ENCODE peak calls at places on chromosomes 12 and 14, in four cellular contexts. J is A549, X is HepG2, E is K562. Q is an unnamed sample.

GRCh38 chr14:52835122-52835903 is 43.9 kb upstream of the GNPNAT1 start:
- DNase-seq in J (peak), X (no peak), E (peak), Q (no peak)

GRCh38 chr12:28550757-28551381 is 360.6 kb downstream of the CCDC91 start:
- DNase-seq in J (peak), X (peak), E (no peak), Q (no peak)

GRCh38 chr14:61661471-61661988 is 33.8 kb upstream of the HIF1A start:
- DNase-seq in J (no peak), X (no peak), E (no peak), Q (no peak)

GRCh38 chr12:56933826-56934625 is at the start of gene SDR9C7:
- DNase-seq in J (no peak), X (no peak), E (no peak), Q (peak)

GRCh38 chr14:78535041-78535440 is 364.9 kb downstream of the NRXN3 start:
- DNase-seq in J (no peak), X (no peak), E (no peak), Q (no peak)

GRCh38 chr12:89750821-89751227 is 42.2 kb upstream of the ATP2B1 start:
- DNase-seq in J (no peak), X (no peak), E (no peak), Q (no peak)

GRCh38 chr12:112961074-112961473 is 17.2 kb upstream of the OAS2 start:
- DNase-seq in J (no peak), X (no peak), E (no peak), Q (no peak)

GRCh38 chr12:100794441-100795192 is at the start of gene ANO4:
- DNase-seq in J (no peak), X (no peak), E (no peak), Q (no peak)

GRCh38 chr12:84910549-84911241 is 1.9 kb downstream of the SLC6A15 start:
- DNase-seq in J (no peak), X (no peak), E (no peak), Q (no peak)

GRCh38 chr12:67280088-67280487 is 10.9 kb downstream of the CAND1 start:
- DNase-seq in J (no peak), X (no peak), E (no peak), Q (no peak)

GRCh38 chr14:106185837-106186233 is 659.5 kb downstream of the TMEM121 start:
- DNase-seq in J (no peak), X (no peak), E (peak), Q (no peak)

GRCh38 chr14:49920935-49921334 is 28.1 kb downstream of the ARF6 start:
- DNase-seq in J (no peak), X (no peak), E (no peak), Q (no peak)

GRCh38 chr12:49111206-49111605 is 559 bp upstream of the LMBR1L start:
- DNase-seq in J (no peak), X (no peak), E (no peak), Q (no peak)

GRCh38 chr14:72753044-72753710 is 140.7 kb downstream of the DPF3 start:
- DNase-seq in J (no peak), X (no peak), E (no peak), Q (no peak)

GRCh38 chr14:95545769-95546168 is 10.9 kb downstream of the GLRX5 start:
- DNase-seq in J (peak), X (no peak), E (peak), Q (no peak)

GRCh38 chr12:78338054-78338785 is 507.5 kb downstream of the NAV3 start:
- DNase-seq in J (no peak), X (no peak), E (no peak), Q (no peak)

DNA sequence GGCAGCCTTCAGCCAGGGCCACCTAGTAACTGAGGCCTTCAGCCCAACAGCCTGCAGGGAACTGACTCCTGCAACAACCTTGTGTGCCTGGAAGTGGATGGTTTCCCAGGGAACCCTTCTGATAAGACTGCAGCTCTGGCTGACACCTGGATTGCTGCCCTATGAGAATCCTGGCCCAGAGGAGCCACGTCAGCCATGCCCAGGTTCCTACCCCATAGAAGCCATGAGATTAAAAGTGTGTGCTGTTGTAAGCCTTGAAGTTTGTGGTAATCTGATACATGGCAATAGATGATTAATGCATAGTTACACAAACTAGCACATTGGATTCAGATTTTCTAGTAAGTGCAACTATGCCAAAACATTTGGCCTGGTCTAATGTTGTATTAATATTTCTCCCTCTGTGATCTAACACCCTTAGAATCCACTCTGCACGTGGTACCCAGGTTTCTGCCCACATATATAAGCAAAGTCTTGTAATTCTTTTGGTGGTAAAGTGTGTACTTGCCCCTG is 64.8 kb upstream of the BEGAIN start:
- DNase-seq in J (no peak), X (no peak), E (no peak), Q (no peak)
- TF ChIP-seq RNF2 in J (no peak), X (no peak), E (no peak), Q (no peak)

GRCh38 chr14:42407153-42407552 is 800.5 kb downstream of the LRFN5 start:
- DNase-seq in J (no peak), X (no peak), E (no peak), Q (no peak)
- TF ChIP-seq RNF2 in J (no peak), X (no peak), E (no peak), Q (no peak)

GRCh38 chr14:55954108-55954507 is 164.1 kb upstream of the PELI2 start:
- DNase-seq in J (no peak), X (no peak), E (no peak), Q (no peak)

GRCh38 chr14:55963295-55963694 is 154.9 kb upstream of the PELI2 start:
- DNase-seq in J (no peak), X (no peak), E (peak), Q (no peak)

GRCh38 chr14:55955175-55955574 is 163.0 kb upstream of the PELI2 start:
- DNase-seq in J (no peak), X (no peak), E (no peak), Q (no peak)

DNA sequence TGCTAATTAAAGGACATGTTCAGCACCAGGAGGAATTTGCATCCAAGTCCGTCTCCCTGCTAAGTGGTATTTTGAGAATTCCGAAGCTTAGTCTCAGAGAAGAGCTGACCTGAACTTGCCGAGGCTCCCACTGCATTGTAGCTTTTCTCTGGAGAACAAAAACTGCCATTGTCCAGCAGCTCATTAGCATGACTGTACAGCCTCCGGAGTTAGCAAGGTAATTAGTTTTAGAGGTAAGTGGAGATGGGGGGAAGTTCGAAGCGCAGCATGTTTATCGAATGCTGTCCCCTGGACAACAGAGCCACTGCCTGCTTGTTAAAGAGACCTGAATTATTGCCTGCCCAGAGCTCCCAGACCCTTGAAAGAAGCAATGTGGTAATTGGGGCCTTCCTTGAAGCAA is 160.3 kb upstream of the PELI2 start:
- DNase-seq in J (no peak), X (no peak), E (no peak), Q (peak)
- TF ChIP-seq RNF2 in J (no peak), X (no peak), E (no peak), Q (no peak)

GRCh38 chr14:99624024-99624423 is 20.0 kb upstream of the CCDC85C start:
- DNase-seq in J (no peak), X (no peak), E (no peak), Q (no peak)
- TF ChIP-seq RNF2 in J (no peak), X (no peak), E (no peak), Q (no peak)

Q was measured in H1.